ENCODE peak calls at places on chromosomes 7 and 10, in ten cellular contexts. One of them, this sample, is unnamed.

GRCh38 chr10:19931886-19932285 is 115.7 kb downstream of the PLXDC2 start:
- DNase-seq in activated CD4-positive, alpha-beta T cell treated with anti-CD3 and anti-CD28 coated beads, Interleukin-2, amount 50 U/mL, for 4 hours: no peak
- DNase-seq in PC-3: no peak
- DNase-seq in stimulated activated CD4-positive, alpha-beta T cell treated with anti-CD3 and anti-CD28 coated beads, Interleukin-4, amount 100 ng/mL, for 1 hour: no peak
- DNase-seq in naive B cell: no peak
- DNase-seq in GM23338: no peak
- DNase-seq in DND-41: no peak
- DNase-seq in cardiac fibroblast: peak; percentile 52
- DNase-seq in germinal center: no peak
- DNase-seq in sigmoid colon: no peak
- DNase-seq in this sample: no peak

GRCh38 chr7:108557191-108557590 is 12.3 kb downstream of the THAP5 start:
- DNase-seq in activated CD4-positive, alpha-beta T cell treated with anti-CD3 and anti-CD28 coated beads, Interleukin-2, amount 50 U/mL, for 4 hours: no peak
- DNase-seq in PC-3: no peak
- DNase-seq in stimulated activated CD4-positive, alpha-beta T cell treated with anti-CD3 and anti-CD28 coated beads, Interleukin-4, amount 100 ng/mL, for 1 hour: no peak
- DNase-seq in naive B cell: no peak
- DNase-seq in GM23338: no peak
- DNase-seq in DND-41: no peak
- DNase-seq in cardiac fibroblast: no peak
- DNase-seq in germinal center: no peak
- DNase-seq in sigmoid colon: no peak
- DNase-seq in this sample: no peak

GRCh38 chr10:128063736-128064614 is 62.2 kb downstream of the MKI67 start:
- DNase-seq in activated CD4-positive, alpha-beta T cell treated with anti-CD3 and anti-CD28 coated beads, Interleukin-2, amount 50 U/mL, for 4 hours: peak; percentile 16
- DNase-seq in PC-3: no peak
- DNase-seq in stimulated activated CD4-positive, alpha-beta T cell treated with anti-CD3 and anti-CD28 coated beads, Interleukin-4, amount 100 ng/mL, for 1 hour: peak; percentile 34
- DNase-seq in naive B cell: peak; percentile 39
- DNase-seq in GM23338: peak; percentile 30
- DNase-seq in DND-41: peak; percentile 83
- DNase-seq in cardiac fibroblast: no peak
- DNase-seq in germinal center: peak; percentile 22
- DNase-seq in sigmoid colon: peak; percentile 64
- DNase-seq in this sample: peak; percentile 23

GRCh38 chr7:117505238-117505637 is 25.4 kb downstream of the CFTR start:
- DNase-seq in activated CD4-positive, alpha-beta T cell treated with anti-CD3 and anti-CD28 coated beads, Interleukin-2, amount 50 U/mL, for 4 hours: no peak
- DNase-seq in PC-3: no peak
- DNase-seq in stimulated activated CD4-positive, alpha-beta T cell treated with anti-CD3 and anti-CD28 coated beads, Interleukin-4, amount 100 ng/mL, for 1 hour: no peak
- DNase-seq in naive B cell: no peak
- DNase-seq in GM23338: peak; percentile 36
- DNase-seq in DND-41: no peak
- DNase-seq in cardiac fibroblast: no peak
- DNase-seq in germinal center: no peak
- DNase-seq in sigmoid colon: no peak
- DNase-seq in this sample: no peak

GRCh38 chr7:45324683-45325237 is 167.2 kb downstream of the RAMP3 start:
- DNase-seq in activated CD4-positive, alpha-beta T cell treated with anti-CD3 and anti-CD28 coated beads, Interleukin-2, amount 50 U/mL, for 4 hours: no peak
- DNase-seq in PC-3: no peak
- DNase-seq in stimulated activated CD4-positive, alpha-beta T cell treated with anti-CD3 and anti-CD28 coated beads, Interleukin-4, amount 100 ng/mL, for 1 hour: no peak
- DNase-seq in naive B cell: no peak
- DNase-seq in GM23338: no peak
- DNase-seq in DND-41: no peak
- DNase-seq in cardiac fibroblast: peak; percentile 1
- DNase-seq in germinal center: no peak
- DNase-seq in sigmoid colon: no peak
- DNase-seq in this sample: no peak

GRCh38 chr7:18552943-18553584 is 57.5 kb downstream of the HDAC9 start:
- DNase-seq in activated CD4-positive, alpha-beta T cell treated with anti-CD3 and anti-CD28 coated beads, Interleukin-2, amount 50 U/mL, for 4 hours: no peak
- DNase-seq in PC-3: peak; percentile 80
- DNase-seq in stimulated activated CD4-positive, alpha-beta T cell treated with anti-CD3 and anti-CD28 coated beads, Interleukin-4, amount 100 ng/mL, for 1 hour: no peak
- DNase-seq in naive B cell: no peak
- DNase-seq in GM23338: no peak
- DNase-seq in DND-41: no peak
- DNase-seq in cardiac fibroblast: no peak
- DNase-seq in germinal center: no peak
- DNase-seq in sigmoid colon: no peak
- DNase-seq in this sample: no peak

GRCh38 chr7:133934262-133934973 is 192.7 kb upstream of the LRGUK start:
- DNase-seq in activated CD4-positive, alpha-beta T cell treated with anti-CD3 and anti-CD28 coated beads, Interleukin-2, amount 50 U/mL, for 4 hours: no peak
- DNase-seq in PC-3: no peak
- DNase-seq in stimulated activated CD4-positive, alpha-beta T cell treated with anti-CD3 and anti-CD28 coated beads, Interleukin-4, amount 100 ng/mL, for 1 hour: no peak
- DNase-seq in naive B cell: no peak
- DNase-seq in GM23338: peak; percentile 65
- DNase-seq in DND-41: no peak
- DNase-seq in cardiac fibroblast: no peak
- DNase-seq in germinal center: no peak
- DNase-seq in sigmoid colon: no peak
- DNase-seq in this sample: no peak

GRCh38 chr10:110524179-110524863 is 26.6 kb downstream of the DUSP5 start:
- DNase-seq in activated CD4-positive, alpha-beta T cell treated with anti-CD3 and anti-CD28 coated beads, Interleukin-2, amount 50 U/mL, for 4 hours: no peak
- DNase-seq in PC-3: no peak
- DNase-seq in stimulated activated CD4-positive, alpha-beta T cell treated with anti-CD3 and anti-CD28 coated beads, Interleukin-4, amount 100 ng/mL, for 1 hour: no peak
- DNase-seq in naive B cell: no peak
- DNase-seq in GM23338: no peak
- DNase-seq in DND-41: no peak
- DNase-seq in cardiac fibroblast: no peak
- DNase-seq in germinal center: no peak
- DNase-seq in sigmoid colon: no peak
- DNase-seq in this sample: no peak

GRCh38 chr7:30473903-30474302 is 4.7 kb downstream of the NOD1 start:
- DNase-seq in activated CD4-positive, alpha-beta T cell treated with anti-CD3 and anti-CD28 coated beads, Interleukin-2, amount 50 U/mL, for 4 hours: no peak
- DNase-seq in PC-3: no peak
- DNase-seq in stimulated activated CD4-positive, alpha-beta T cell treated with anti-CD3 and anti-CD28 coated beads, Interleukin-4, amount 100 ng/mL, for 1 hour: no peak
- DNase-seq in naive B cell: no peak
- DNase-seq in GM23338: no peak
- DNase-seq in DND-41: no peak
- DNase-seq in cardiac fibroblast: no peak
- DNase-seq in germinal center: no peak
- DNase-seq in sigmoid colon: no peak
- DNase-seq in this sample: no peak

GRCh38 chr7:106848851-106849442 is 16.1 kb upstream of the PIK3CG start:
- DNase-seq in activated CD4-positive, alpha-beta T cell treated with anti-CD3 and anti-CD28 coated beads, Interleukin-2, amount 50 U/mL, for 4 hours: no peak
- DNase-seq in PC-3: peak; percentile 51
- DNase-seq in stimulated activated CD4-positive, alpha-beta T cell treated with anti-CD3 and anti-CD28 coated beads, Interleukin-4, amount 100 ng/mL, for 1 hour: no peak
- DNase-seq in naive B cell: no peak
- DNase-seq in GM23338: no peak
- DNase-seq in DND-41: no peak
- DNase-seq in cardiac fibroblast: peak; percentile 28
- DNase-seq in germinal center: no peak
- DNase-seq in sigmoid colon: no peak
- DNase-seq in this sample: no peak

GRCh38 chr7:76397409-76398183 is 11.9 kb downstream of the SSC4D start:
- DNase-seq in activated CD4-positive, alpha-beta T cell treated with anti-CD3 and anti-CD28 coated beads, Interleukin-2, amount 50 U/mL, for 4 hours: peak; percentile 84
- DNase-seq in PC-3: peak; percentile 78
- DNase-seq in stimulated activated CD4-positive, alpha-beta T cell treated with anti-CD3 and anti-CD28 coated beads, Interleukin-4, amount 100 ng/mL, for 1 hour: peak; percentile 87
- DNase-seq in naive B cell: peak; percentile 56
- DNase-seq in GM23338: peak; percentile 86
- DNase-seq in DND-41: no peak
- DNase-seq in cardiac fibroblast: peak; percentile 66
- DNase-seq in germinal center: peak; percentile 88
- DNase-seq in sigmoid colon: peak; percentile 89
- DNase-seq in this sample: peak; percentile 30

GRCh38 chr10:122756656-122757055 is 57.0 kb upstream of the C10orf120 start:
- DNase-seq in activated CD4-positive, alpha-beta T cell treated with anti-CD3 and anti-CD28 coated beads, Interleukin-2, amount 50 U/mL, for 4 hours: no peak
- DNase-seq in PC-3: no peak
- DNase-seq in stimulated activated CD4-positive, alpha-beta T cell treated with anti-CD3 and anti-CD28 coated beads, Interleukin-4, amount 100 ng/mL, for 1 hour: no peak
- DNase-seq in naive B cell: no peak
- DNase-seq in GM23338: no peak
- DNase-seq in DND-41: no peak
- DNase-seq in cardiac fibroblast: no peak
- DNase-seq in germinal center: no peak
- DNase-seq in sigmoid colon: no peak
- DNase-seq in this sample: no peak

GRCh38 chr7:81560708-81561107 is 209.1 kb downstream of the HGF start:
- DNase-seq in activated CD4-positive, alpha-beta T cell treated with anti-CD3 and anti-CD28 coated beads, Interleukin-2, amount 50 U/mL, for 4 hours: no peak
- DNase-seq in PC-3: peak; percentile 52
- DNase-seq in stimulated activated CD4-positive, alpha-beta T cell treated with anti-CD3 and anti-CD28 coated beads, Interleukin-4, amount 100 ng/mL, for 1 hour: no peak
- DNase-seq in naive B cell: no peak
- DNase-seq in GM23338: no peak
- DNase-seq in DND-41: no peak
- DNase-seq in cardiac fibroblast: no peak
- DNase-seq in germinal center: no peak
- DNase-seq in sigmoid colon: no peak
- DNase-seq in this sample: no peak

This sample was measured in GF-D8.